ENCODE peak calls at places on chromosomes 6 and 20, in six cellular contexts. L, M, W, N, J and X are unnamed samples.

GRCh38 chr6:13538084-13538483 is 36.3 kb upstream of the SIRT5 start:
- DNase-seq in M (no peak), W (no peak), J (no peak), N (no peak), L (no peak), X (peak; percentile 26)

GRCh38 chr20:41135187-41135887 is 2.0 kb upstream of the PLCG1 start:
- DNase-seq in W (no peak), M (no peak), N (peak; percentile 58), J (no peak), L (no peak), X (no peak)

GRCh38 chr6:132279592-132280139 is 121.6 kb downstream of the MOXD1 start:
- DNase-seq in J (peak; percentile 78), M (peak; percentile 34), W (peak; percentile 65), L (peak; percentile 59), N (peak; percentile 72), X (peak; percentile 38)

GRCh38 chr6:101069191-101069795 is 188.2 kb upstream of the ASCC3 start:
- DNase-seq in M (no peak), N (no peak), L (no peak), J (no peak), W (no peak), X (no peak)

GRCh38 chr20:34604980-34605788 is 46.7 kb downstream of the MAP1LC3A start:
- DNase-seq in W (no peak), J (no peak), M (peak; percentile 20), N (no peak), L (no peak), X (peak; percentile 93)

GRCh38 chr6:156013155-156013554 is 557.5 kb upstream of the NOX3 start:
- DNase-seq in W (no peak), N (no peak), J (no peak), L (no peak), M (no peak), X (no peak)

GRCh38 chr6:17790486-17790885 is 83.8 kb upstream of the NUP153 start:
- DNase-seq in N (no peak), M (no peak), L (no peak), W (no peak), J (no peak), X (no peak)

GRCh38 chr6:90343581-90343980 is 46.9 kb upstream of the BACH2 start:
- DNase-seq in L (peak; percentile 59), M (no peak), N (no peak), J (no peak), W (no peak), X (no peak)

GRCh38 chr6:118578617-118579016 is 30.5 kb downstream of the PLN start:
- DNase-seq in L (no peak), J (no peak), W (no peak), M (no peak), N (no peak), X (no peak)

GRCh38 chr6:17490724-17491123 is 97.3 kb downstream of the CAP2 start:
- DNase-seq in N (no peak), M (no peak), L (no peak), J (no peak), W (no peak), X (no peak)

GRCh38 chr6:118968416-118968815 is 33.5 kb upstream of the MCM9 start:
- DNase-seq in W (no peak), M (no peak), J (no peak), L (no peak), N (no peak), X (no peak)

GRCh38 chr6:3962897-3963296 is 113.7 kb downstream of the FAM50B start:
- DNase-seq in N (no peak), M (no peak), L (no peak), J (no peak), W (no peak), X (no peak)

GRCh38 chr6:11207199-11207968 is 25.1 kb downstream of the NEDD9 start:
- DNase-seq in J (peak; percentile 85), M (peak; percentile 95), L (no peak), N (peak; percentile 76), W (peak; percentile 37), X (peak; percentile 90)

GRCh38 chr6:43455034-43455747 is at the start of gene DLK2:
- DNase-seq in W (no peak), M (no peak), L (no peak), J (no peak), N (no peak), X (no peak)

GRCh38 chr6:107400748-107401147 is 58.6 kb downstream of the PDSS2 start:
- DNase-seq in W (no peak), L (no peak), N (no peak), J (no peak), M (no peak), X (no peak)

GRCh38 chr6:3226422-3227362 is 761 bp downstream of the TUBB2B start:
- DNase-seq in M (no peak), N (peak; percentile 28), J (no peak), L (peak; percentile 32), W (peak; percentile 28), X (no peak)

GRCh38 chr20:35978041-35978513 is 9.7 kb downstream of the CNBD2 start:
- DNase-seq in J (no peak), M (no peak), W (no peak), N (no peak), L (no peak), X (no peak)

GRCh38 chr6:136421537-136422158 is 128.6 kb downstream of the MAP7 start:
- DNase-seq in L (no peak), W (no peak), J (no peak), M (no peak), N (no peak), X (no peak)

GRCh38 chr6:31979238-31979898 is 2.5 kb upstream of the C4A start:
- DNase-seq in N (peak; percentile 7), J (no peak), W (no peak), L (no peak), M (no peak), X (no peak)

GRCh38 chr6:67759001-67759400 is 876.1 kb upstream of the ADGRB3 start:
- DNase-seq in M (no peak), J (no peak), W (no peak), N (no peak), L (no peak), X (no peak)

GRCh38 chr20:57160985-57161384 is 105.5 kb downstream of the BMP7 start:
- DNase-seq in M (no peak), W (no peak), N (no peak), L (no peak), J (no peak), X (no peak)

GRCh38 chr6:93423542-93423941 is 4.2 kb upstream of the EPHA7 start:
- DNase-seq in W (peak; percentile 13), N (peak; percentile 14), J (no peak), M (no peak), L (no peak), X (no peak)

GRCh38 chr6:43834528-43835145 is 64.6 kb downstream of the VEGFA start:
- DNase-seq in N (no peak), M (no peak), L (no peak), W (no peak), J (no peak), X (no peak)

GRCh38 chr20:9535457-9535856 is 21.1 kb downstream of the LAMP5 start:
- DNase-seq in L (no peak), M (no peak), N (no peak), J (no peak), W (no peak), X (no peak)

GRCh38 chr6:124742971-124743370 is 219.3 kb upstream of the RNF217 start:
- DNase-seq in N (no peak), M (no peak), L (no peak), J (no peak), W (no peak), X (no peak)

GRCh38 chr6:112639436-112639835 is 292.3 kb downstream of the RFPL4B start:
- DNase-seq in L (no peak), M (no peak), N (no peak), W (no peak), J (no peak), X (peak; percentile 85)

GRCh38 chr6:45450132-45450531 is 72.4 kb upstream of the SUPT3H start:
- DNase-seq in J (no peak), N (no peak), L (no peak), W (no peak), M (no peak), X (no peak)

GRCh38 chr6:7974932-7975763 is 64.6 kb upstream of the TXNDC5 start:
- DNase-seq in L (peak; percentile 89), J (peak; percentile 95), N (peak; percentile 73), W (peak; percentile 86), M (peak; percentile 72), X (peak; percentile 45)

GRCh38 chr20:63425846-63426485 is 46.5 kb downstream of the KCNQ2 start:
- DNase-seq in L (no peak), W (no peak), J (no peak), M (no peak), N (no peak), X (no peak)
- H3K4me3 ChIP-seq in L (no peak overlapping the region), W (no peak overlapping the region), J (no peak overlapping the region), M (no peak overlapping the region), N (no peak overlapping the region), X (no peak overlapping the region)

GRCh38 chr6:105644073-105644489 is 241.2 kb upstream of the PREP start:
- DNase-seq in J (no peak), W (no peak), L (no peak), M (no peak), N (no peak), X (no peak)
- TF ChIP-seq CTCF in J (no peak), W (no peak), L (no peak), M (no peak), N (no peak), X (no peak)

DNA sequence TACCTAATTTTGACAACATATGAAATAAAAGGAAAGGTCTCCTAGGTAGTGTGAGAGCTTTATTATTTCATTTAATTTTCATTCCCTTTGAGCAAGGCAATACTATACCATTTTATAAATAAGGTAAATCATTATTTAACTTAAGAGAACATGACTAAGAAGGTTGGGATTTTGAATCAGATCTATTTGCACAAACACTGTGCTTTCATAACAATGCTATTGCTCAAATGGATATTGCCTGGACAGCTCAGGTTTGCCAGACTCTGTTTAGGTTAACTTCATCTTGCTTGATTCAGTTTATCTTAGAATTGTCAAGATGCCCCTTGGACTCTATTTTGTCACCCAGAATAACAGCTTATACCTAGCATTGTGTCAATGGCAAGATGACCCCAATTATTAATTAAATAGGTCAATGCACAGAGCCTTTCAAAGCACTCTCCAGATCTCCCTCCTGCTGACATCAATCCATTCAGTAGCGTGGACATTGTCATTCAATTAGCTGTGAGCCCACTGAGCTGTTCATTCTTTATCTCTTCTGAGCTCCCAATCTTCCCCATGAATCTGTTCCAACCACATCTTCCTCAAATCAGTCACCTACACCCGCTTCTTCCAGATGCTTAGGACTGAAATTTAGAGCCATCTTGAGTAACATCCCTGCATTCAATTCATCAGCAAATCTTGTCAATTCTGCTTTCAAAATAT is 42.1 kb upstream of the TMEM30A start:
- DNase-seq in M (no peak), L (no peak), W (no peak), J (no peak), N (no peak), X (no peak)
- H3K4me3 ChIP-seq in M (no peak overlapping the region), L (no peak overlapping the region), W (no peak overlapping the region), J (no peak overlapping the region), N (no peak overlapping the region), X (no peak overlapping the region)

DNA sequence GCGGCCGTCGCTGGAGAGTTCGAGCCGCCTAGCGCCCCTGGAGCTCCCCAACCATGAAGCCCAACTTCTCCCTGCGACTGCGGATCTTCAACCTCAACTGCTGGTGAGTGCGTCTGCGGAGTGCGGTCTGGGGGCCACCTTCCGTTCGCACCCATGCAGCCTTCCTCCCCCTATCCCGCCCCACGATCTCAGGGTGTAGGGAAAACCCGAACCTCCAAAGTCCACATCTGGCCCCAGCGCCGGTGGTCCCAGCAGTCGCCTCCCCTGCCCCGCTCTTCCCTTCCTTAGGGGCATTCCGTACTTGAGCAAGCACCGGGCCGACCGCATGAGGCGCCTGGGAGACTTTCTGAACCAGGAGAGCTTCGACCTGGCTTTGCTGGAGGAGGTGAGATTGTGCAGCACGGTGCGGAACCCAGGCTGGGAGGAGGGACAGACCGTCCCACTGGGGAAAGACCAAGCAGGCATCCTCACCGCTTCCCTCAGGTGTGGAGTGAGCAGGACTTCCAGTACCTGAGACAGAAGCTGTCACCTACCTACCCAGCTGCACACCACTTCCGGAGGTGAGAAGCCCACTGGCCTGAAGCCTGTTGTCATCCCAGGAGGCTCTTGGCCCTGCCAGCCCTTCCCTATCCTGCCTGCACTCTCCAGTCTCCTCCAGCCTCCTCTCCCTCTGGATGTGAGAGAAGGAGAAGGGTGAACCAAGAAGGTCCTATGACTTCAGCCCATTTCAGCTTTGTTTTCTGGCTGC is 719 bp downstream of the SMPD2 start:
- DNase-seq in J (no peak), M (no peak), L (peak; percentile 60), N (peak; percentile 65), W (peak; percentile 54), X (no peak)
- TF ChIP-seq CTCF in J (no peak), M (peak; percentile 49), L (no peak), N (no peak), W (no peak), X (no peak)